ENCODE peak calls at places on chromosome 1, in ten cellular contexts. V is left ventricle myocardium inferior, Z is GM10248, O is epithelial cell of esophagus, M is DND-41, H is heart right ventricle, G is brain microvascular endothelial cell, F is coronary artery, P is lower lobe of right lung, B is pancreas. U is an unnamed sample.
A peak's percentile ranks its signal among the peaks of the same experiment; 100 is the strongest.

GRCh38 chr1:156012051-156012817 is 8.5 kb downstream of the SSR2 start:
- DNase-seq in V (no peak), Z (peak; percentile 75), O (no peak), M (no peak), H (no peak), G (no peak), F (no peak), P (no peak), B (no peak), U (no peak)

GRCh38 chr1:200299571-200299970 is 110.3 kb downstream of the ZNF281 start:
- DNase-seq in V (no peak), Z (no peak), O (no peak), M (no peak), H (no peak), G (no peak), F (no peak), P (no peak), B (no peak), U (no peak)

GRCh38 chr1:2049517-2050481 is at the start of gene PRKCZ:
- DNase-seq in V (peak; percentile 84), Z (peak; percentile 83), O (peak; percentile 98), M (no peak), H (peak; percentile 71), G (no peak), F (no peak), P (peak; percentile 95), B (peak; percentile 99), U (peak; percentile 50)

GRCh38 chr1:96416690-96417444 is 304.7 kb upstream of the PTBP2 start:
- DNase-seq in V (no peak), Z (peak; percentile 31), O (peak; percentile 16), M (no peak), H (no peak), G (no peak), F (no peak), P (no peak), B (no peak), U (no peak)

GRCh38 chr1:106937104-106937503 is 119.4 kb upstream of the PRMT6 start:
- DNase-seq in V (no peak), Z (no peak), O (peak; percentile 92), M (no peak), H (no peak), G (peak; percentile 95), F (no peak), P (no peak), B (no peak), U (no peak)

GRCh38 chr1:8552135-8552534 is 234.2 kb downstream of the SLC45A1 start:
- DNase-seq in V (no peak), Z (no peak), O (no peak), M (peak; percentile 56), H (no peak), G (no peak), F (no peak), P (no peak), B (no peak), U (no peak)

GRCh38 chr1:13832100-13832499 is 132.1 kb downstream of the PRDM2 start:
- DNase-seq in V (no peak), Z (no peak), O (no peak), M (no peak), H (no peak), G (no peak), F (no peak), P (no peak), B (no peak), U (no peak)

GRCh38 chr1:99756598-99756997 is 9.8 kb downstream of the FRRS1 start:
- DNase-seq in V (no peak), Z (no peak), O (peak; percentile 91), M (no peak), H (no peak), G (peak; percentile 15), F (no peak), P (no peak), B (no peak), U (no peak)

GRCh38 chr1:202259705-202260104 is 66.1 kb downstream of the LGR6 start:
- DNase-seq in V (no peak), Z (no peak), O (no peak), M (no peak), H (no peak), G (no peak), F (peak; percentile 26), P (no peak), B (peak; percentile 5), U (no peak)

GRCh38 chr1:202254454-202255252 is 61.1 kb downstream of the LGR6 start:
- DNase-seq in V (no peak), Z (no peak), O (peak; percentile 33), M (no peak), H (no peak), G (no peak), F (no peak), P (no peak), B (peak; percentile 2), U (no peak)

GRCh38 chr1:202252271-202252670 is 58.7 kb downstream of the LGR6 start:
- DNase-seq in V (no peak), Z (no peak), O (no peak), M (no peak), H (no peak), G (no peak), F (no peak), P (no peak), B (peak; percentile 12), U (no peak)

GRCh38 chr1:202251424-202252256 is 58.0 kb downstream of the LGR6 start:
- DNase-seq in V (no peak), Z (no peak), O (no peak), M (no peak), H (no peak), G (no peak), F (no peak), P (no peak), B (peak; percentile 16), U (no peak)

DNA sequence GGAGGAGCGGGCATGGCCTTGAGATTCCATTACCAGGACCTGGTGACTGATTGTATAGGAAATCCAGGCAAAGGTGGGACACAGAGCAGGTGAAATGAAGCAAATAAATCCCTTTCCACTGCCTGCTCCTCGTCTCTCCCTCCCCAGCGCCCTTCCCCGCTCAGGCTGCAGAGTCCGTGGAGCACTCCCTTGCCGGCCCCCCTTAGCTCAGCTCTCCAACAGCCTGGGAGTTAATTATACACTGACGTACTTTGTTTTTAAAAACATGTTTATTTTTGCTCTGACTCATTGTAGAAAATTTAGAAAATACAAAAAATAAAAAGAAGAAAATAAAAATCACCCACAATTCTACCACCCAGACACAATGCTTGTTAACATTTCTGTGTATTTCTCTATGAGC is 61.7 kb downstream of the LGR6 start:
- DNase-seq in V (no peak), Z (no peak), O (no peak), M (no peak), H (no peak), G (no peak), F (no peak), P (no peak), B (no peak), U (no peak)
- TF ChIP-seq CTCF in V (no peak), Z (no peak), O (no peak), M (no peak), H (no peak), G (no peak), F (no peak), P (no peak), B (no peak), U (no peak)

DNA sequence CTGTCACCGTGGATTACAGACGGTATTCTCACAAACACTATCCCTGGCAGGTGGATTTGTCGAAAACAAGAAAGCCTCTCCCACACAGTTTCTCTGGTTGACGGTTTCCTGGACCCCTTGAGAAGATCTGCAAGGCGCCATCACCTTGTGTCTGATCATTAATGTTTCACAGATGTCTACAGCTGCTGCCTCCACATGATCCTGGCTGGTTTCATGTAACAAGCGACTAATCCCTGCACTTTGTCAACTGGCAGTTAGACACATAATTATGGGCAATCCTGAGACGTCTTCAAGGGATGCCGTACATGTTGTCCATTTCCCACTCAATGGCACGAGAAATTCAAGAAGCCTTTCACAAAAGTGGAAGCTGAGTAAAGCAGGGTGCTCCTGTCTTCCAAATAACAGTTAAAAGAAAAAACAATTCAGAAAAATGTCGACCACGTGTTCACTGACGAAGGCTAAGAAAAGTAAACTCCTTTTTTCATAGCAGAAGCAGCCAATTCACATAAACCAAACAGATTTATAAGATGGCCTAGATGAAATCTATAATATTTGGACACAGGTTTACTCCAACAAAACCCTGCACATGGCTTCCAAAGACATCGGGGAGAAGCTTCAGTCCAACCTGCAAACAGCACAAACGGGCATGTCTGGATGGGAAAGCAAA is 52.3 kb downstream of the CAPZB start:
- DNase-seq in V (no peak), Z (no peak), O (no peak), M (no peak), H (no peak), G (no peak), F (no peak), P (no peak), B (no peak), U (no peak)
- TF ChIP-seq CTCF in V (no peak), Z (no peak), O (no peak), M (no peak), H (no peak), G (no peak), F (no peak), P (no peak), B (no peak), U (no peak)

GRCh38 chr1:83499998-83500397 is 498.9 kb downstream of the TTLL7 start:
- DNase-seq in V (no peak), Z (peak; percentile 5), O (no peak), M (no peak), H (no peak), G (no peak), F (no peak), P (no peak), B (no peak), U (no peak)

GRCh38 chr1:83505148-83505547 is 493.8 kb downstream of the TTLL7 start:
- DNase-seq in V (no peak), Z (no peak), O (no peak), M (no peak), H (no peak), G (no peak), F (no peak), P (no peak), B (no peak), U (no peak)

GRCh38 chr1:83500987-83501591 is 497.8 kb downstream of the TTLL7 start:
- DNase-seq in V (no peak), Z (peak; percentile 21), O (no peak), M (no peak), H (no peak), G (no peak), F (no peak), P (no peak), B (no peak), U (no peak)

GRCh38 chr1:83500531-83500930 is 498.4 kb downstream of the TTLL7 start:
- DNase-seq in V (no peak), Z (no peak), O (no peak), M (no peak), H (no peak), G (no peak), F (no peak), P (no peak), B (no peak), U (no peak)

DNA sequence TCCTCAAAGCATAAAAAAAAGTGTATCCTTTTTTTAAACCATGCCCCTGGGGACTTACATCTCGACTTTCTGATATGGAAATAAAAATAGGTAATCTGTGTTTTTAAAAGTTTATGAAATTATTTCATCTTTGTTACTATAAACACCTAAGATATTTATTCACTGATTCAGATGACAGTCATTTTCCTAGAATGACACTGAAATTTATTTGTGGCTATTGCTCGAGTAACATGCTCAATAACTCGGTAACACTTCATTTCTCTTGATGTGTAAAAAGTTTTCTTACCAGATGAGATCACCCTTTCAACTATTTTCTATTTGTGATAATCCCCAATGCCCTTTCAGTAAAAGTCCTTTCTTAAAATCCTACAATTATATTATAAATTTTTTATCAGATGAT is 495.8 kb downstream of the TTLL7 start:
- DNase-seq in V (no peak), Z (no peak), O (no peak), M (no peak), H (no peak), G (no peak), F (no peak), P (no peak), B (no peak), U (no peak)
- TF ChIP-seq CTCF in V (no peak), Z (no peak), O (no peak), M (no peak), H (no peak), G (no peak), F (no peak), P (no peak), B (no peak), U (no peak)

GRCh38 chr1:212791676-212792395 is at the start of the genes NSL1 and TATDN3:
- DNase-seq in V (peak; percentile 88), Z (peak; percentile 84), O (peak; percentile 94), M (peak; percentile 94), H (peak; percentile 91), G (peak; percentile 86), F (peak; percentile 93), P (peak; percentile 91), B (peak; percentile 91), U (peak; percentile 71)
- TF ChIP-seq CTCF in V (no peak), Z (no peak), O (no peak), M (no peak), H (no peak), G (no peak), F (no peak), P (no peak), B (no peak), U (no peak)